ENCODE peak calls at places on chromosome 22, in five cellular contexts. Y is upper lobe of right lung; D is activated naive CD4-positive, alpha-beta T cell treated with anti-CD3 and anti-CD28 coated beads for 36 hours; V is mesothelial cell of epicardium; L is EL. N is an unnamed sample.

GRCh38 chr22:30178180-30179126 is 68.1 kb downstream of the LIF start:
- DNase-seq in D (peak; percentile 87), L (no peak), Y (no peak), V (no peak), N (no peak)

GRCh38 chr22:19808873-19809478 is 45.7 kb downstream of the GNB1L start:
- DNase-seq in D (no peak), Y (no peak), L (no peak), V (no peak), N (peak; percentile 26)

GRCh38 chr22:43592470-43592869 is 180.7 kb downstream of the MPPED1 start:
- DNase-seq in D (no peak), V (no peak), Y (no peak), L (no peak), N (no peak)

GRCh38 chr22:42869888-42870480 is 12.9 kb upstream of the ARFGAP3 start:
- DNase-seq in L (no peak), D (no peak), Y (no peak), V (no peak), N (no peak)

GRCh38 chr22:37904572-37905533 is 1.2 kb upstream of the MICALL1 start:
- DNase-seq in L (peak; percentile 99), V (no peak), D (peak; percentile 41), Y (no peak), N (no peak)

GRCh38 chr22:36369004-36369921 is 18.5 kb downstream of the MYH9 start:
- DNase-seq in L (peak; percentile 39), V (no peak), Y (no peak), D (peak; percentile 57), N (no peak)

GRCh38 chr22:31995807-31996206 is 47.3 kb upstream of the SLC5A1 start:
- DNase-seq in V (no peak), Y (no peak), L (no peak), D (no peak), N (no peak)

GRCh38 chr22:23218867-23219251 is 38.5 kb downstream of the BCR start:
- DNase-seq in D (peak; percentile 49), V (no peak), L (no peak), Y (peak; percentile 90), N (no peak)

GRCh38 chr22:28429711-28430110 is 249.9 kb downstream of the TTC28 start:
- DNase-seq in Y (no peak), V (no peak), L (peak; percentile 6), D (no peak), N (no peak)

GRCh38 chr22:42949159-42949558 is 65.8 kb downstream of the PACSIN2 start:
- DNase-seq in D (no peak), V (no peak), L (peak; percentile 48), Y (no peak), N (no peak)

GRCh38 chr22:39170825-39171622 is 18.5 kb upstream of the CBX7 start:
- DNase-seq in L (peak; percentile 77), Y (peak; percentile 92), V (peak; percentile 95), D (peak; percentile 89), N (peak; percentile 93)

GRCh38 chr22:23072911-23073491 is 2.7 kb downstream of the GNAZ start:
- DNase-seq in D (no peak), Y (peak; percentile 37), V (no peak), L (peak; percentile 84), N (peak; percentile 42)

GRCh38 chr22:31036671-31037550 is 44.2 kb upstream of the SMTN start:
- DNase-seq in L (peak; percentile 81), V (no peak), D (no peak), Y (no peak), N (no peak)

GRCh38 chr22:24592144-24592845 is 578 bp downstream of the LRRC75B start:
- DNase-seq in L (peak; percentile 20), V (no peak), D (no peak), Y (no peak), N (peak; percentile 76)

GRCh38 chr22:24437091-24437490 is 9.7 kb downstream of the ADORA2A start:
- DNase-seq in V (no peak), D (no peak), Y (no peak), L (no peak), N (peak; percentile 50)

GRCh38 chr22:46674367-46674781 is 54.2 kb downstream of the GRAMD4 start:
- DNase-seq in L (no peak), V (no peak), D (peak; percentile 100), Y (no peak), N (peak; percentile 78)

GRCh38 chr22:38946771-38947170 is 10.6 kb upstream of the APOBEC3A start:
- DNase-seq in D (no peak), L (no peak), Y (no peak), V (no peak), N (no peak)

GRCh38 chr22:46057206-46057605 is 80.2 kb upstream of the WNT7B start:
- DNase-seq in D (no peak), Y (peak; percentile 40), V (no peak), L (peak; percentile 55), N (peak; percentile 64)

GRCh38 chr22:32735516-32735915 is 66.0 kb upstream of the TIMP3 start:
- DNase-seq in Y (no peak), V (no peak), D (no peak), L (no peak), N (no peak)

GRCh38 chr22:50699001-50699753 is 26.6 kb downstream of the SHANK3 start:
- DNase-seq in V (no peak), L (no peak), Y (peak; percentile 48), D (no peak), N (peak; percentile 49)

GRCh38 chr22:25492950-25493790 is 71.3 kb upstream of the GRK3 start:
- DNase-seq in D (no peak), L (no peak), V (no peak), Y (no peak), N (no peak)

GRCh38 chr22:45450931-45451651 is 37.6 kb downstream of the RIBC2 start:
- DNase-seq in L (peak; percentile 88), D (no peak), V (no peak), Y (no peak), N (no peak)

GRCh38 chr22:23530766-23531282 is 49.3 kb downstream of the IGLL1 start:
- DNase-seq in V (no peak), L (no peak), D (no peak), Y (peak; percentile 29), N (peak; percentile 49)

GRCh38 chr22:29753808-29754657 is 12.8 kb downstream of the ZMAT5 start:
- DNase-seq in D (no peak), Y (no peak), L (no peak), V (no peak), N (no peak)

GRCh38 chr22:43862074-43862881 is at the start of gene SULT4A1:
- DNase-seq in D (no peak), Y (peak; percentile 60), L (no peak), V (no peak), N (peak; percentile 52)

GRCh38 chr22:22745225-22746060 is 101.0 kb downstream of the GGTLC2 start:
- DNase-seq in Y (no peak), D (peak; percentile 52), L (peak; percentile 15), V (no peak), N (no peak)

GRCh38 chr22:37566329-37566837 is 6.1 kb downstream of the CDC42EP1 start:
- DNase-seq in V (no peak), D (peak; percentile 62), L (no peak), Y (peak; percentile 79), N (no peak)

GRCh38 chr22:49960967-49961600 is 512 bp downstream of the PIM3 start:
- DNase-seq in L (peak; percentile 52), Y (peak; percentile 81), D (peak; percentile 43), V (no peak), N (peak; percentile 70)

GRCh38 chr22:19524170-19525115 is at the start of gene CLDN5:
- DNase-seq in V (no peak), Y (no peak), D (no peak), L (peak; percentile 38), N (no peak)